ENCODE peak calls at places on chromosomes 12 and 14, in four cellular contexts. One of them, this sample, is unnamed.

GRCh38 chr12:1922985-1923384 is 4.5 kb upstream of the CACNA2D4 start:
- DNase-seq in dorsolateral prefrontal cortex: no peak
- DNase-seq in uterus: no peak
- DNase-seq in ELR: no peak
- DNase-seq in this sample: no peak

GRCh38 chr12:107704056-107704455 is 18.5 kb downstream of the PWP1 start:
- DNase-seq in uterus: no peak
- DNase-seq in dorsolateral prefrontal cortex: no peak
- DNase-seq in ELR: no peak
- DNase-seq in this sample: no peak

GRCh38 chr12:49578471-49579112 is 10.7 kb upstream of the MCRS1 start:
- DNase-seq in uterus: no peak
- DNase-seq in dorsolateral prefrontal cortex: no peak
- DNase-seq in ELR: no peak
- DNase-seq in this sample: no peak

GRCh38 chr12:67969134-67969782 is 20.0 kb upstream of the IFNG-AS1 start:
- DNase-seq in ELR: no peak
- DNase-seq in dorsolateral prefrontal cortex: no peak
- DNase-seq in uterus: no peak
- DNase-seq in this sample: no peak

GRCh38 chr12:54368709-54369596 is 4.7 kb upstream of the GPR84 start:
- DNase-seq in ELR: peak; percentile 93
- DNase-seq in uterus: peak; percentile 93
- DNase-seq in dorsolateral prefrontal cortex: peak; percentile 88
- DNase-seq in this sample: peak; percentile 90

GRCh38 chr12:14190694-14191093 is 174.8 kb upstream of the ATF7IP start:
- DNase-seq in dorsolateral prefrontal cortex: no peak
- DNase-seq in uterus: no peak
- DNase-seq in ELR: no peak
- DNase-seq in this sample: no peak

GRCh38 chr14:55160989-55161388 is 30.4 kb downstream of the DLGAP5 start:
- DNase-seq in uterus: no peak
- DNase-seq in dorsolateral prefrontal cortex: no peak
- DNase-seq in ELR: peak; percentile 64
- DNase-seq in this sample: peak; percentile 34

GRCh38 chr14:59816931-59817330 is 53.6 kb downstream of the RTN1 start:
- DNase-seq in uterus: no peak
- DNase-seq in ELR: no peak
- DNase-seq in dorsolateral prefrontal cortex: no peak
- DNase-seq in this sample: no peak

GRCh38 chr12:63150255-63151060 is 543 bp downstream of the AVPR1A start:
- DNase-seq in ELR: no peak
- DNase-seq in dorsolateral prefrontal cortex: no peak
- DNase-seq in uterus: peak; percentile 15
- DNase-seq in this sample: no peak

GRCh38 chr12:63976902-63977395 is 132.4 kb downstream of the SRGAP1 start:
- DNase-seq in uterus: no peak
- DNase-seq in dorsolateral prefrontal cortex: no peak
- DNase-seq in ELR: no peak
- DNase-seq in this sample: no peak

GRCh38 chr14:53979747-53980642 is 23.4 kb upstream of the BMP4 start:
- DNase-seq in uterus: peak; percentile 24
- DNase-seq in dorsolateral prefrontal cortex: no peak
- DNase-seq in ELR: peak; percentile 63
- DNase-seq in this sample: no peak

GRCh38 chr12:132518354-132518992 is 28.5 kb downstream of the FBRSL1 start:
- DNase-seq in dorsolateral prefrontal cortex: no peak
- DNase-seq in ELR: no peak
- DNase-seq in uterus: no peak
- DNase-seq in this sample: no peak

GRCh38 chr14:32608880-32609279 is 279.8 kb downstream of the AKAP6 start:
- DNase-seq in uterus: no peak
- DNase-seq in dorsolateral prefrontal cortex: no peak
- DNase-seq in ELR: no peak
- DNase-seq in this sample: no peak

GRCh38 chr14:77407158-77407557 is 16.2 kb downstream of the NOXRED1 start:
- DNase-seq in ELR: no peak
- DNase-seq in dorsolateral prefrontal cortex: no peak
- DNase-seq in uterus: no peak
- DNase-seq in this sample: no peak

GRCh38 chr12:69284131-69284530 is 44.8 kb downstream of the CPSF6 start:
- DNase-seq in dorsolateral prefrontal cortex: peak; percentile 55
- DNase-seq in ELR: peak; percentile 89
- DNase-seq in uterus: peak; percentile 72
- DNase-seq in this sample: no peak

GRCh38 chr12:8770499-8770898 is 51.9 kb upstream of the A2ML1 start:
- DNase-seq in dorsolateral prefrontal cortex: no peak
- DNase-seq in ELR: no peak
- DNase-seq in uterus: no peak
- DNase-seq in this sample: no peak

GRCh38 chr12:25051583-25052190 is 102.8 kb upstream of the BCAT1 start:
- DNase-seq in uterus: no peak
- DNase-seq in ELR: no peak
- DNase-seq in dorsolateral prefrontal cortex: no peak
- DNase-seq in this sample: peak; percentile 90

GRCh38 chr14:36254020-36254614 is 66.3 kb downstream of the MBIP start:
- DNase-seq in uterus: no peak
- DNase-seq in ELR: peak; percentile 33
- DNase-seq in dorsolateral prefrontal cortex: no peak
- DNase-seq in this sample: no peak

GRCh38 chr12:5292651-5293050 is 139.3 kb upstream of the NTF3 start:
- DNase-seq in ELR: no peak
- DNase-seq in uterus: no peak
- DNase-seq in dorsolateral prefrontal cortex: no peak
- DNase-seq in this sample: no peak

GRCh38 chr14:28468191-28469151 is 298.1 kb upstream of the FOXG1 start:
- DNase-seq in dorsolateral prefrontal cortex: no peak
- DNase-seq in uterus: no peak
- DNase-seq in ELR: no peak
- DNase-seq in this sample: no peak